ENCODE peak calls at places on chromosomes 7 and 10, in eight cellular contexts. One of them, this sample, is unnamed.

GRCh38 chr7:43725251-43725650 is 4.1 kb downstream of the COA1 start:
- DNase-seq in PC-3: no peak
- DNase-seq in mucosa of descending colon: no peak
- DNase-seq in tibial artery: no peak
- DNase-seq in stimulated activated CD8-positive, alpha-beta memory T cell treated with anti-CD3 and anti-CD28 coated beads, Interleukin-15, amount 100 ng/mL, for 48 hours: no peak
- DNase-seq in cardiac septum: no peak
- DNase-seq in cardiac fibroblast: no peak
- DNase-seq in stimulated activated CD4-positive, alpha-beta T cell treated with anti-CD3 and anti-CD28 coated beads, Interleukin-15, amount 100 ng/mL, for 24 hours: no peak
- DNase-seq in this sample: no peak

GRCh38 chr10:95841711-95842498 is 65.9 kb upstream of the CC2D2B start:
- DNase-seq in tibial artery: peak
- DNase-seq in PC-3: peak
- DNase-seq in mucosa of descending colon: peak
- DNase-seq in cardiac septum: no peak
- DNase-seq in stimulated activated CD8-positive, alpha-beta memory T cell treated with anti-CD3 and anti-CD28 coated beads, Interleukin-15, amount 100 ng/mL, for 48 hours: no peak
- DNase-seq in stimulated activated CD4-positive, alpha-beta T cell treated with anti-CD3 and anti-CD28 coated beads, Interleukin-15, amount 100 ng/mL, for 24 hours: peak
- DNase-seq in cardiac fibroblast: peak
- DNase-seq in this sample: peak

GRCh38 chr10:30894221-30894620 is 137.4 kb downstream of the ZNF438 start:
- DNase-seq in stimulated activated CD8-positive, alpha-beta memory T cell treated with anti-CD3 and anti-CD28 coated beads, Interleukin-15, amount 100 ng/mL, for 48 hours: no peak
- DNase-seq in PC-3: no peak
- DNase-seq in stimulated activated CD4-positive, alpha-beta T cell treated with anti-CD3 and anti-CD28 coated beads, Interleukin-15, amount 100 ng/mL, for 24 hours: no peak
- DNase-seq in cardiac septum: no peak
- DNase-seq in tibial artery: no peak
- DNase-seq in mucosa of descending colon: no peak
- DNase-seq in cardiac fibroblast: no peak
- DNase-seq in this sample: no peak

GRCh38 chr10:86255405-86256251 is 111.0 kb downstream of the GRID1 start:
- DNase-seq in stimulated activated CD4-positive, alpha-beta T cell treated with anti-CD3 and anti-CD28 coated beads, Interleukin-15, amount 100 ng/mL, for 24 hours: no peak
- DNase-seq in PC-3: no peak
- DNase-seq in cardiac septum: peak
- DNase-seq in tibial artery: no peak
- DNase-seq in mucosa of descending colon: no peak
- DNase-seq in cardiac fibroblast: no peak
- DNase-seq in stimulated activated CD8-positive, alpha-beta memory T cell treated with anti-CD3 and anti-CD28 coated beads, Interleukin-15, amount 100 ng/mL, for 48 hours: no peak
- DNase-seq in this sample: no peak

GRCh38 chr10:36489928-36490279 is 635.5 kb upstream of the ANKRD30A start:
- DNase-seq in cardiac fibroblast: peak
- DNase-seq in stimulated activated CD4-positive, alpha-beta T cell treated with anti-CD3 and anti-CD28 coated beads, Interleukin-15, amount 100 ng/mL, for 24 hours: no peak
- DNase-seq in tibial artery: no peak
- DNase-seq in cardiac septum: no peak
- DNase-seq in PC-3: peak
- DNase-seq in mucosa of descending colon: no peak
- DNase-seq in stimulated activated CD8-positive, alpha-beta memory T cell treated with anti-CD3 and anti-CD28 coated beads, Interleukin-15, amount 100 ng/mL, for 48 hours: no peak
- DNase-seq in this sample: no peak

GRCh38 chr10:60427148-60427547 is 37.5 kb upstream of the ANK3 start:
- DNase-seq in cardiac fibroblast: peak
- DNase-seq in stimulated activated CD8-positive, alpha-beta memory T cell treated with anti-CD3 and anti-CD28 coated beads, Interleukin-15, amount 100 ng/mL, for 48 hours: no peak
- DNase-seq in tibial artery: no peak
- DNase-seq in PC-3: no peak
- DNase-seq in stimulated activated CD4-positive, alpha-beta T cell treated with anti-CD3 and anti-CD28 coated beads, Interleukin-15, amount 100 ng/mL, for 24 hours: no peak
- DNase-seq in mucosa of descending colon: no peak
- DNase-seq in cardiac septum: no peak
- DNase-seq in this sample: no peak

GRCh38 chr10:14474656-14475055 is 143.9 kb upstream of the FRMD4A start:
- DNase-seq in PC-3: no peak
- DNase-seq in stimulated activated CD8-positive, alpha-beta memory T cell treated with anti-CD3 and anti-CD28 coated beads, Interleukin-15, amount 100 ng/mL, for 48 hours: no peak
- DNase-seq in stimulated activated CD4-positive, alpha-beta T cell treated with anti-CD3 and anti-CD28 coated beads, Interleukin-15, amount 100 ng/mL, for 24 hours: no peak
- DNase-seq in tibial artery: no peak
- DNase-seq in mucosa of descending colon: no peak
- DNase-seq in cardiac septum: no peak
- DNase-seq in cardiac fibroblast: no peak
- DNase-seq in this sample: no peak

GRCh38 chr7:102223175-102223574 is 63.5 kb upstream of the SH2B2 start:
- DNase-seq in PC-3: no peak
- DNase-seq in cardiac septum: no peak
- DNase-seq in tibial artery: no peak
- DNase-seq in stimulated activated CD4-positive, alpha-beta T cell treated with anti-CD3 and anti-CD28 coated beads, Interleukin-15, amount 100 ng/mL, for 24 hours: no peak
- DNase-seq in cardiac fibroblast: no peak
- DNase-seq in mucosa of descending colon: no peak
- DNase-seq in stimulated activated CD8-positive, alpha-beta memory T cell treated with anti-CD3 and anti-CD28 coated beads, Interleukin-15, amount 100 ng/mL, for 48 hours: no peak
- DNase-seq in this sample: no peak

GRCh38 chr7:135273581-135273980 is 39.9 kb downstream of the STRA8 start:
- DNase-seq in stimulated activated CD4-positive, alpha-beta T cell treated with anti-CD3 and anti-CD28 coated beads, Interleukin-15, amount 100 ng/mL, for 24 hours: no peak
- DNase-seq in PC-3: no peak
- DNase-seq in cardiac fibroblast: no peak
- DNase-seq in stimulated activated CD8-positive, alpha-beta memory T cell treated with anti-CD3 and anti-CD28 coated beads, Interleukin-15, amount 100 ng/mL, for 48 hours: no peak
- DNase-seq in mucosa of descending colon: no peak
- DNase-seq in cardiac septum: peak
- DNase-seq in tibial artery: no peak
- DNase-seq in this sample: no peak

GRCh38 chr10:35372329-35372728 is 36.0 kb downstream of the CCNY start:
- DNase-seq in stimulated activated CD8-positive, alpha-beta memory T cell treated with anti-CD3 and anti-CD28 coated beads, Interleukin-15, amount 100 ng/mL, for 48 hours: no peak
- DNase-seq in tibial artery: no peak
- DNase-seq in stimulated activated CD4-positive, alpha-beta T cell treated with anti-CD3 and anti-CD28 coated beads, Interleukin-15, amount 100 ng/mL, for 24 hours: no peak
- DNase-seq in cardiac fibroblast: peak
- DNase-seq in PC-3: peak
- DNase-seq in cardiac septum: peak
- DNase-seq in mucosa of descending colon: no peak
- DNase-seq in this sample: no peak

GRCh38 chr7:50502947-50503346 is 52.8 kb upstream of the FIGNL1 start:
- DNase-seq in stimulated activated CD8-positive, alpha-beta memory T cell treated with anti-CD3 and anti-CD28 coated beads, Interleukin-15, amount 100 ng/mL, for 48 hours: no peak
- DNase-seq in cardiac fibroblast: peak
- DNase-seq in PC-3: no peak
- DNase-seq in mucosa of descending colon: no peak
- DNase-seq in stimulated activated CD4-positive, alpha-beta T cell treated with anti-CD3 and anti-CD28 coated beads, Interleukin-15, amount 100 ng/mL, for 24 hours: no peak
- DNase-seq in cardiac septum: no peak
- DNase-seq in tibial artery: no peak
- DNase-seq in this sample: no peak

GRCh38 chr7:43575506-43575905 is 7.4 kb upstream of the STK17A start:
- DNase-seq in cardiac fibroblast: no peak
- DNase-seq in stimulated activated CD4-positive, alpha-beta T cell treated with anti-CD3 and anti-CD28 coated beads, Interleukin-15, amount 100 ng/mL, for 24 hours: no peak
- DNase-seq in cardiac septum: no peak
- DNase-seq in stimulated activated CD8-positive, alpha-beta memory T cell treated with anti-CD3 and anti-CD28 coated beads, Interleukin-15, amount 100 ng/mL, for 48 hours: no peak
- DNase-seq in PC-3: no peak
- DNase-seq in mucosa of descending colon: no peak
- DNase-seq in tibial artery: no peak
- DNase-seq in this sample: no peak

GRCh38 chr10:93288679-93289634 is 193.2 kb downstream of the MYOF start:
- DNase-seq in stimulated activated CD8-positive, alpha-beta memory T cell treated with anti-CD3 and anti-CD28 coated beads, Interleukin-15, amount 100 ng/mL, for 48 hours: peak
- DNase-seq in stimulated activated CD4-positive, alpha-beta T cell treated with anti-CD3 and anti-CD28 coated beads, Interleukin-15, amount 100 ng/mL, for 24 hours: peak
- DNase-seq in tibial artery: peak
- DNase-seq in cardiac septum: no peak
- DNase-seq in PC-3: peak
- DNase-seq in mucosa of descending colon: peak
- DNase-seq in cardiac fibroblast: peak
- DNase-seq in this sample: peak

GRCh38 chr7:22194633-22195273 is 162.2 kb downstream of the RAPGEF5 start:
- DNase-seq in mucosa of descending colon: no peak
- DNase-seq in cardiac septum: no peak
- DNase-seq in stimulated activated CD8-positive, alpha-beta memory T cell treated with anti-CD3 and anti-CD28 coated beads, Interleukin-15, amount 100 ng/mL, for 48 hours: no peak
- DNase-seq in PC-3: no peak
- DNase-seq in tibial artery: no peak
- DNase-seq in stimulated activated CD4-positive, alpha-beta T cell treated with anti-CD3 and anti-CD28 coated beads, Interleukin-15, amount 100 ng/mL, for 24 hours: no peak
- DNase-seq in cardiac fibroblast: no peak
- DNase-seq in this sample: no peak

GRCh38 chr10:32210306-32211045 is 136.5 kb downstream of the EPC1 start:
- DNase-seq in mucosa of descending colon: peak
- DNase-seq in PC-3: peak
- DNase-seq in cardiac fibroblast: peak
- DNase-seq in tibial artery: no peak
- DNase-seq in stimulated activated CD8-positive, alpha-beta memory T cell treated with anti-CD3 and anti-CD28 coated beads, Interleukin-15, amount 100 ng/mL, for 48 hours: no peak
- DNase-seq in cardiac septum: no peak
- DNase-seq in stimulated activated CD4-positive, alpha-beta T cell treated with anti-CD3 and anti-CD28 coated beads, Interleukin-15, amount 100 ng/mL, for 24 hours: peak
- DNase-seq in this sample: peak

GRCh38 chr10:45509491-45509890 is 135.5 kb downstream of the ALOX5 start:
- DNase-seq in stimulated activated CD4-positive, alpha-beta T cell treated with anti-CD3 and anti-CD28 coated beads, Interleukin-15, amount 100 ng/mL, for 24 hours: no peak
- DNase-seq in PC-3: peak
- DNase-seq in cardiac fibroblast: no peak
- DNase-seq in tibial artery: no peak
- DNase-seq in cardiac septum: no peak
- DNase-seq in stimulated activated CD8-positive, alpha-beta memory T cell treated with anti-CD3 and anti-CD28 coated beads, Interleukin-15, amount 100 ng/mL, for 48 hours: no peak
- DNase-seq in mucosa of descending colon: no peak
- DNase-seq in this sample: no peak

GRCh38 chr10:100890696-100891271 is 22.0 kb upstream of the SLF2 start:
- DNase-seq in tibial artery: no peak
- DNase-seq in PC-3: peak
- DNase-seq in mucosa of descending colon: no peak
- DNase-seq in cardiac fibroblast: peak
- DNase-seq in cardiac septum: no peak
- DNase-seq in stimulated activated CD8-positive, alpha-beta memory T cell treated with anti-CD3 and anti-CD28 coated beads, Interleukin-15, amount 100 ng/mL, for 48 hours: no peak
- DNase-seq in stimulated activated CD4-positive, alpha-beta T cell treated with anti-CD3 and anti-CD28 coated beads, Interleukin-15, amount 100 ng/mL, for 24 hours: no peak
- DNase-seq in this sample: no peak

GRCh38 chr10:74008212-74008731 is 10.4 kb downstream of the VCL start:
- DNase-seq in PC-3: peak
- DNase-seq in cardiac septum: no peak
- DNase-seq in stimulated activated CD8-positive, alpha-beta memory T cell treated with anti-CD3 and anti-CD28 coated beads, Interleukin-15, amount 100 ng/mL, for 48 hours: no peak
- DNase-seq in mucosa of descending colon: no peak
- DNase-seq in tibial artery: no peak
- DNase-seq in stimulated activated CD4-positive, alpha-beta T cell treated with anti-CD3 and anti-CD28 coated beads, Interleukin-15, amount 100 ng/mL, for 24 hours: no peak
- DNase-seq in cardiac fibroblast: peak
- DNase-seq in this sample: no peak

GRCh38 chr7:36157506-36158320 is 4.7 kb downstream of the EEPD1 start:
- DNase-seq in tibial artery: no peak
- DNase-seq in stimulated activated CD8-positive, alpha-beta memory T cell treated with anti-CD3 and anti-CD28 coated beads, Interleukin-15, amount 100 ng/mL, for 48 hours: no peak
- DNase-seq in stimulated activated CD4-positive, alpha-beta T cell treated with anti-CD3 and anti-CD28 coated beads, Interleukin-15, amount 100 ng/mL, for 24 hours: no peak
- DNase-seq in cardiac septum: no peak
- DNase-seq in PC-3: peak
- DNase-seq in cardiac fibroblast: no peak
- DNase-seq in mucosa of descending colon: no peak
- DNase-seq in this sample: no peak

GRCh38 chr7:107816053-107816566 is 13.1 kb upstream of the SLC26A3 start:
- DNase-seq in stimulated activated CD8-positive, alpha-beta memory T cell treated with anti-CD3 and anti-CD28 coated beads, Interleukin-15, amount 100 ng/mL, for 48 hours: no peak
- DNase-seq in stimulated activated CD4-positive, alpha-beta T cell treated with anti-CD3 and anti-CD28 coated beads, Interleukin-15, amount 100 ng/mL, for 24 hours: no peak
- DNase-seq in PC-3: no peak
- DNase-seq in tibial artery: no peak
- DNase-seq in mucosa of descending colon: no peak
- DNase-seq in cardiac fibroblast: peak
- DNase-seq in cardiac septum: no peak
- DNase-seq in this sample: no peak

GRCh38 chr7:40888499-40888898 is 753.7 kb downstream of the SUGCT start:
- DNase-seq in stimulated activated CD8-positive, alpha-beta memory T cell treated with anti-CD3 and anti-CD28 coated beads, Interleukin-15, amount 100 ng/mL, for 48 hours: no peak
- DNase-seq in PC-3: no peak
- DNase-seq in cardiac fibroblast: no peak
- DNase-seq in tibial artery: no peak
- DNase-seq in cardiac septum: no peak
- DNase-seq in stimulated activated CD4-positive, alpha-beta T cell treated with anti-CD3 and anti-CD28 coated beads, Interleukin-15, amount 100 ng/mL, for 24 hours: no peak
- DNase-seq in mucosa of descending colon: peak
- DNase-seq in this sample: no peak

GRCh38 chr7:2812831-2813230 is 31.3 kb downstream of the GNA12 start:
- DNase-seq in stimulated activated CD4-positive, alpha-beta T cell treated with anti-CD3 and anti-CD28 coated beads, Interleukin-15, amount 100 ng/mL, for 24 hours: no peak
- DNase-seq in mucosa of descending colon: no peak
- DNase-seq in stimulated activated CD8-positive, alpha-beta memory T cell treated with anti-CD3 and anti-CD28 coated beads, Interleukin-15, amount 100 ng/mL, for 48 hours: no peak
- DNase-seq in tibial artery: no peak
- DNase-seq in cardiac fibroblast: no peak
- DNase-seq in PC-3: no peak
- DNase-seq in cardiac septum: no peak
- DNase-seq in this sample: no peak

GRCh38 chr10:36452851-36453250 is 672.5 kb upstream of the ANKRD30A start:
- DNase-seq in tibial artery: no peak
- DNase-seq in PC-3: no peak
- DNase-seq in stimulated activated CD8-positive, alpha-beta memory T cell treated with anti-CD3 and anti-CD28 coated beads, Interleukin-15, amount 100 ng/mL, for 48 hours: no peak
- DNase-seq in cardiac fibroblast: no peak
- DNase-seq in stimulated activated CD4-positive, alpha-beta T cell treated with anti-CD3 and anti-CD28 coated beads, Interleukin-15, amount 100 ng/mL, for 24 hours: no peak
- DNase-seq in mucosa of descending colon: no peak
- DNase-seq in cardiac septum: no peak
- DNase-seq in this sample: no peak

GRCh38 chr10:46556515-46557318 is at the start of gene GPRIN2:
- DNase-seq in stimulated activated CD8-positive, alpha-beta memory T cell treated with anti-CD3 and anti-CD28 coated beads, Interleukin-15, amount 100 ng/mL, for 48 hours: no peak
- DNase-seq in PC-3: peak
- DNase-seq in stimulated activated CD4-positive, alpha-beta T cell treated with anti-CD3 and anti-CD28 coated beads, Interleukin-15, amount 100 ng/mL, for 24 hours: peak
- DNase-seq in cardiac fibroblast: no peak
- DNase-seq in mucosa of descending colon: peak
- DNase-seq in cardiac septum: peak
- DNase-seq in tibial artery: peak
- DNase-seq in this sample: no peak

GRCh38 chr7:139734395-139734794 is 43.4 kb downstream of the HIPK2 start:
- DNase-seq in stimulated activated CD8-positive, alpha-beta memory T cell treated with anti-CD3 and anti-CD28 coated beads, Interleukin-15, amount 100 ng/mL, for 48 hours: no peak
- DNase-seq in cardiac septum: no peak
- DNase-seq in tibial artery: peak
- DNase-seq in stimulated activated CD4-positive, alpha-beta T cell treated with anti-CD3 and anti-CD28 coated beads, Interleukin-15, amount 100 ng/mL, for 24 hours: no peak
- DNase-seq in PC-3: peak
- DNase-seq in mucosa of descending colon: no peak
- DNase-seq in cardiac fibroblast: peak
- DNase-seq in this sample: no peak

GRCh38 chr7:37311282-37311868 is 137.3 kb downstream of the ELMO1 start:
- DNase-seq in tibial artery: peak
- DNase-seq in stimulated activated CD8-positive, alpha-beta memory T cell treated with anti-CD3 and anti-CD28 coated beads, Interleukin-15, amount 100 ng/mL, for 48 hours: no peak
- DNase-seq in PC-3: no peak
- DNase-seq in mucosa of descending colon: no peak
- DNase-seq in cardiac fibroblast: peak
- DNase-seq in stimulated activated CD4-positive, alpha-beta T cell treated with anti-CD3 and anti-CD28 coated beads, Interleukin-15, amount 100 ng/mL, for 24 hours: peak
- DNase-seq in cardiac septum: no peak
- DNase-seq in this sample: no peak

GRCh38 chr7:17516768-17517167 is 218.3 kb downstream of the AHR start:
- DNase-seq in cardiac septum: no peak
- DNase-seq in cardiac fibroblast: no peak
- DNase-seq in stimulated activated CD8-positive, alpha-beta memory T cell treated with anti-CD3 and anti-CD28 coated beads, Interleukin-15, amount 100 ng/mL, for 48 hours: no peak
- DNase-seq in PC-3: no peak
- DNase-seq in tibial artery: no peak
- DNase-seq in mucosa of descending colon: no peak
- DNase-seq in stimulated activated CD4-positive, alpha-beta T cell treated with anti-CD3 and anti-CD28 coated beads, Interleukin-15, amount 100 ng/mL, for 24 hours: no peak
- DNase-seq in this sample: no peak

GRCh38 chr7:108380527-108380926 is 75.7 kb downstream of the NRCAM start:
- DNase-seq in cardiac fibroblast: no peak
- DNase-seq in cardiac septum: no peak
- DNase-seq in stimulated activated CD4-positive, alpha-beta T cell treated with anti-CD3 and anti-CD28 coated beads, Interleukin-15, amount 100 ng/mL, for 24 hours: no peak
- DNase-seq in stimulated activated CD8-positive, alpha-beta memory T cell treated with anti-CD3 and anti-CD28 coated beads, Interleukin-15, amount 100 ng/mL, for 48 hours: no peak
- DNase-seq in tibial artery: no peak
- DNase-seq in mucosa of descending colon: no peak
- DNase-seq in PC-3: no peak
- DNase-seq in this sample: no peak

GRCh38 chr10:4677296-4678021 is 148.5 kb upstream of the AKR1E2 start:
- DNase-seq in cardiac fibroblast: peak
- DNase-seq in PC-3: peak
- DNase-seq in cardiac septum: no peak
- DNase-seq in mucosa of descending colon: no peak
- DNase-seq in tibial artery: no peak
- DNase-seq in stimulated activated CD8-positive, alpha-beta memory T cell treated with anti-CD3 and anti-CD28 coated beads, Interleukin-15, amount 100 ng/mL, for 48 hours: no peak
- DNase-seq in stimulated activated CD4-positive, alpha-beta T cell treated with anti-CD3 and anti-CD28 coated beads, Interleukin-15, amount 100 ng/mL, for 24 hours: no peak
- DNase-seq in this sample: no peak

GRCh38 chr7:137670521-137671064 is 176.2 kb downstream of the DGKI start:
- DNase-seq in mucosa of descending colon: no peak
- DNase-seq in PC-3: peak
- DNase-seq in stimulated activated CD4-positive, alpha-beta T cell treated with anti-CD3 and anti-CD28 coated beads, Interleukin-15, amount 100 ng/mL, for 24 hours: no peak
- DNase-seq in tibial artery: no peak
- DNase-seq in cardiac septum: no peak
- DNase-seq in cardiac fibroblast: peak
- DNase-seq in stimulated activated CD8-positive, alpha-beta memory T cell treated with anti-CD3 and anti-CD28 coated beads, Interleukin-15, amount 100 ng/mL, for 48 hours: no peak
- DNase-seq in this sample: no peak

GRCh38 chr7:7177044-7177517 is 5.3 kb upstream of the C1GALT1 start:
- DNase-seq in stimulated activated CD4-positive, alpha-beta T cell treated with anti-CD3 and anti-CD28 coated beads, Interleukin-15, amount 100 ng/mL, for 24 hours: no peak
- DNase-seq in cardiac fibroblast: peak
- DNase-seq in mucosa of descending colon: no peak
- DNase-seq in tibial artery: no peak
- DNase-seq in PC-3: peak
- DNase-seq in stimulated activated CD8-positive, alpha-beta memory T cell treated with anti-CD3 and anti-CD28 coated beads, Interleukin-15, amount 100 ng/mL, for 48 hours: no peak
- DNase-seq in cardiac septum: no peak
- DNase-seq in this sample: peak

GRCh38 chr10:120702032-120702431 is 149.1 kb upstream of the WDR11 start:
- DNase-seq in PC-3: peak
- DNase-seq in stimulated activated CD8-positive, alpha-beta memory T cell treated with anti-CD3 and anti-CD28 coated beads, Interleukin-15, amount 100 ng/mL, for 48 hours: no peak
- DNase-seq in cardiac fibroblast: no peak
- DNase-seq in mucosa of descending colon: no peak
- DNase-seq in stimulated activated CD4-positive, alpha-beta T cell treated with anti-CD3 and anti-CD28 coated beads, Interleukin-15, amount 100 ng/mL, for 24 hours: no peak
- DNase-seq in tibial artery: no peak
- DNase-seq in cardiac septum: no peak
- DNase-seq in this sample: no peak

GRCh38 chr10:115417585-115418265 is 324.6 kb downstream of the ATRNL1 start:
- DNase-seq in cardiac septum: no peak
- DNase-seq in PC-3: peak
- DNase-seq in stimulated activated CD8-positive, alpha-beta memory T cell treated with anti-CD3 and anti-CD28 coated beads, Interleukin-15, amount 100 ng/mL, for 48 hours: no peak
- DNase-seq in cardiac fibroblast: peak
- DNase-seq in mucosa of descending colon: peak
- DNase-seq in tibial artery: no peak
- DNase-seq in stimulated activated CD4-positive, alpha-beta T cell treated with anti-CD3 and anti-CD28 coated beads, Interleukin-15, amount 100 ng/mL, for 24 hours: no peak
- DNase-seq in this sample: peak

GRCh38 chr7:26291699-26292538 is at the start of gene SNX10:
- DNase-seq in stimulated activated CD4-positive, alpha-beta T cell treated with anti-CD3 and anti-CD28 coated beads, Interleukin-15, amount 100 ng/mL, for 24 hours: peak
- DNase-seq in stimulated activated CD8-positive, alpha-beta memory T cell treated with anti-CD3 and anti-CD28 coated beads, Interleukin-15, amount 100 ng/mL, for 48 hours: peak
- DNase-seq in cardiac septum: peak
- DNase-seq in cardiac fibroblast: peak
- DNase-seq in tibial artery: peak
- DNase-seq in PC-3: peak
- DNase-seq in mucosa of descending colon: peak
- DNase-seq in this sample: peak